ENCODE peak calls at places on chromosome 12, in four cellular contexts. J, Q, F and E are unnamed samples.

GRCh38 chr12:113932411-113933196 is 33.5 kb downstream of the RBM19 start:
- DNase-seq in J (peak; percentile 72), F (no peak), Q (no peak), E (no peak)

GRCh38 chr12:76588881-76589565 is 29.5 kb upstream of the OSBPL8 start:
- DNase-seq in F (no peak), J (peak; percentile 91), Q (no peak), E (no peak)

GRCh38 chr12:4268549-4269181 is 4.9 kb upstream of the CCND2 start:
- DNase-seq in Q (no peak), J (no peak), F (no peak), E (peak; percentile 42)

GRCh38 chr12:106034316-106034715 is 104.4 kb downstream of the NUAK1 start:
- DNase-seq in J (no peak), F (no peak), Q (no peak), E (no peak)

GRCh38 chr12:10709808-10710207 is 13.3 kb downstream of the YBX3 start:
- DNase-seq in F (no peak), Q (no peak), J (no peak), E (no peak)

GRCh38 chr12:50282581-50283229 is 615 bp downstream of the LIMA1 start:
- DNase-seq in Q (no peak), J (peak; percentile 31), F (no peak), E (no peak)

GRCh38 chr12:122988036-122988435 is 7.6 kb downstream of the ARL6IP4 start:
- DNase-seq in J (no peak), Q (no peak), F (no peak), E (no peak)

GRCh38 chr12:48175613-48176416 is 7.6 kb upstream of the CCDC184 start:
- DNase-seq in J (no peak), Q (no peak), F (no peak), E (no peak)

GRCh38 chr12:57133916-57134315 is 5.6 kb downstream of the LRP1 start:
- DNase-seq in Q (no peak), J (no peak), F (no peak), E (no peak)

GRCh38 chr12:69196302-69197288 is 42.8 kb upstream of the CPSF6 start:
- DNase-seq in J (peak; percentile 3), F (no peak), Q (no peak), E (no peak)

GRCh38 chr12:78457951-78458350 is 406.6 kb upstream of the SYT1 start:
- DNase-seq in F (no peak), Q (no peak), J (no peak), E (no peak)

GRCh38 chr12:52587563-52587962 is 13.7 kb downstream of the KRT72 start:
- DNase-seq in F (no peak), J (no peak), Q (no peak), E (no peak)

GRCh38 chr12:79834712-79835376 is 100.1 kb downstream of the PPP1R12A start:
- DNase-seq in F (no peak), Q (no peak), J (no peak), E (no peak)

GRCh38 chr12:47032644-47033043 is 46.8 kb upstream of the PCED1B start:
- DNase-seq in Q (peak; percentile 2), J (peak; percentile 85), F (no peak), E (no peak)

GRCh38 chr12:25324861-25325260 is 74.1 kb upstream of the KRAS start:
- DNase-seq in Q (no peak), F (no peak), J (no peak), E (no peak)

GRCh38 chr12:117485984-117486839 is 124.8 kb upstream of the NOS1 start:
- DNase-seq in F (no peak), Q (no peak), J (no peak), E (no peak)

GRCh38 chr12:123024819-123025391 is 44.4 kb downstream of the ARL6IP4 start:
- DNase-seq in J (no peak), F (no peak), Q (no peak), E (no peak)

GRCh38 chr12:59850268-59850667 is 254.4 kb downstream of the SLC16A7 start:
- DNase-seq in J (no peak), Q (no peak), F (no peak), E (no peak)

GRCh38 chr12:20044836-20045235 is 323.5 kb upstream of the PDE3A start:
- DNase-seq in J (peak; percentile 44), F (no peak), Q (no peak), E (no peak)

GRCh38 chr12:99027491-99027890 is 382.4 kb downstream of the APAF1 start:
- DNase-seq in F (no peak), J (no peak), Q (no peak), E (no peak)

GRCh38 chr12:52121848-52122838 is 42.6 kb downstream of the SMIM41 start:
- DNase-seq in J (peak; percentile 66), Q (peak; percentile 62), F (peak; percentile 55), E (no peak)

GRCh38 chr12:32235251-32235650 is 128.6 kb downstream of the BICD1 start:
- DNase-seq in F (no peak), J (no peak), Q (no peak), E (no peak)

GRCh38 chr12:32240833-32241232 is 134.2 kb downstream of the BICD1 start:
- DNase-seq in Q (no peak), F (no peak), J (no peak), E (no peak)

DNA sequence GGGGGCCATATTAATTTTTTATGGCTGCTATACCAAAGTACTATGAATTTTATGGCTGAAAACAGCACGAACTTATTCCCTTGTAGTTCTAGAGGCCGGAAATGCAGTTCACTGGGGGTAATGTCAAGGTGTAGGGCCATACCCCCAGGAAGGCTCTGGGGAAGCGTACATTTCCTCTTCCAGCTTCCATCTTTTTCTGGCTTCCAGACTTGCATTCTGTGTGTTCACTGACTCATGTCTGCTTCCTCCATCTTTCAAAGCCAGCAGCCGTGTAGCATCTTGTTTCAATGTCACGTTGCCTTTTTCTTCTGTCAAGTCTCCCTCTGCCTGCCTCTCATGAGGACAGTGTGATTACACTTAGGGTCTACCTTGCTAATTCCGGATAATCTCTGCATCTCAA is 133.6 kb downstream of the BICD1 start:
- DNase-seq in F (no peak), Q (no peak), J (no peak), E (no peak)
- TF ChIP-seq CTCF in F (no peak), Q (no peak), J (no peak), E (no peak)

DNA sequence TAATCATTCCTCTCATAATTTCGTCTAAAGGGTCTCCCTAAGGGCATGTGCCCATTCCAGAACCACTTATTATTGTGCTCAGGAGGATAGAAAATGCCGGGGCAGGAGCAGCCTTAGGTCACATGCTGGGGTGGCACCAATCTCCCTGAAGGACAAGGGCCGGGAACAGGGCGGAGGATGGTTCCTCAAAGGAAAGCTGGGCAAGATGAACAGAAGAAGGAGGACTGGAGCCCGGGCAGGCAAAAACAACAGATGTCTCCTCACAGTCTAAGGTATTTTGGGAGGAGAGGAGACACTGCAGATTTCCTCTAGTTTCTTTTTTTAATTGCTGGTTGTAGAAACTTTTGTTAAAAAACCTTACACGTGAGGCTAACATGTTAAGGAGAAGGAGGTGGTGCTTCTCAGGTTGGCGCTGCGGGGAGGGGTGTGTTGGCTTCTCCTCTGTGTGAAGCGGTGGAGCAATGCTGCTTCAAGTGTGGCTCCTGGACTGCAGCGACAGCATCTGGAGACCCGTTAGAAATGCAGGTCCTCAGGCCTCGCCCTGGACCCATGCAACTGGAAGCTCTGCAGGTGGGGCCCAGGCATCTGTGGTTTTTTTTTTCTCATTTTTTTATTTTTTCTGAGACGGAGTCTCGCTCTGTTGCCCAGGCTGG is 164.8 kb downstream of the AACS start:
- DNase-seq in J (no peak), F (no peak), Q (no peak), E (no peak)
- TF ChIP-seq CTCF in J (no peak), F (no peak), Q (no peak), E (no peak)

DNA sequence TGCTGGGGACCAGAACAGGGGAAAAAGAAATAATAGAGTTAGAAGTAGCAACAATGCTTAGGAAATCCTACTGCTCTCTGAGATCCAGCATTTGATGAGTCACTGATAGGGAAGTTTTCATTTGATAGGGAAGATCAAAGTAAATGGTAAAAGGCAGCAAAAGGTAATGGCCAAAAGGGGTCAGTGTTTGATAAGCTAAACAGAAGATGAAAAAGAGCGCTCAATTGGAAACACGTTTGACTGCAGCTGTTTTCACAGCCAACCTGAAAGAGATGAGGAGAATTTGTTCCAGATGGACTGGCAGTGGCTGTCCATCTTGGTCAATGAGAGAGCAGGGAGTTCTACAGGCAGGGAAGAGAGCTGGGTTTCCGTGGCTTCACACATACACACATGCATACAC is 264.2 kb downstream of the TMEM132C start:
- DNase-seq in Q (no peak), J (no peak), F (no peak), E (no peak)
- TF ChIP-seq CTCF in Q (no peak), J (no peak), F (no peak), E (no peak)

DNA sequence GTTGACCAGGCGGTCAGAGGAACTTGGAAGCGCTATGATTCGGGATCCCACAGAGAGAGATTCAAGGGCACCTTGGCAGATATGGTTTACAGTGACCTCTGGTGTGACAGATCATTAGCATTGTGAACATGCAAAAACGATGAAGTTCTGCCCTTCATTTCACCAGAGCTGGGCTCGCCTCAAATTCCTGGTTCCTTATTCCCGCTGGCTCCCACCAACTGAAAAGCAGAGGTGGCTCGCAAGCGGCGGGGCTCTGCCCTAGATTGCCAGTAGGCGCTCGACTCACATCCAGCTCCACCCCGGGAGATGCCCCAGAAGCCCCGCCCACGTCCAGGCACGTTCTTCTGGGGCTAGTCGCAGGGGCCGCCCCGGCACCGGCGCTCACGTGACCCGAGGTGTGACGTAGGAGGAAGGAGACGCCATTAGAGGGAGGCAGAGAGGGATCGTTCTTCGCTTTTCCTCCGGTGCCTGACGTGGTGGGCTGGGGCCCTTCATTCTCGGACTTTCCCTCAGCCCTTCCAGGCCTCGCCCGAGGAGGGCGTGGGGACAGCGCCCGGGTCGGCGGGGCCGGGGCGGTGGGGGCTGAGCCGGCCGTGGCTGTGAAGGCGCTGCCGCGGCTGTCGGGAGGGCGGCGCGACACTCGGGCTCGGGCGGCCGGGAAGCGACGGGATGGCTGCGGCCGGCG is at the start of gene RAB21:
- DNase-seq in Q (peak; percentile 96), J (peak; percentile 98), F (peak; percentile 95), E (peak; percentile 99)
- TF ChIP-seq CTCF in Q (peak; percentile 28), J (peak; percentile 32), F (no peak), E (peak; percentile 31)

GRCh38 chr12:23528316-23528715 is 421.2 kb downstream of the SOX5 start:
- DNase-seq in Q (no peak), J (no peak), F (no peak), E (no peak)
- TF ChIP-seq CTCF in Q (no peak), J (no peak), F (no peak), E (no peak)

DNA sequence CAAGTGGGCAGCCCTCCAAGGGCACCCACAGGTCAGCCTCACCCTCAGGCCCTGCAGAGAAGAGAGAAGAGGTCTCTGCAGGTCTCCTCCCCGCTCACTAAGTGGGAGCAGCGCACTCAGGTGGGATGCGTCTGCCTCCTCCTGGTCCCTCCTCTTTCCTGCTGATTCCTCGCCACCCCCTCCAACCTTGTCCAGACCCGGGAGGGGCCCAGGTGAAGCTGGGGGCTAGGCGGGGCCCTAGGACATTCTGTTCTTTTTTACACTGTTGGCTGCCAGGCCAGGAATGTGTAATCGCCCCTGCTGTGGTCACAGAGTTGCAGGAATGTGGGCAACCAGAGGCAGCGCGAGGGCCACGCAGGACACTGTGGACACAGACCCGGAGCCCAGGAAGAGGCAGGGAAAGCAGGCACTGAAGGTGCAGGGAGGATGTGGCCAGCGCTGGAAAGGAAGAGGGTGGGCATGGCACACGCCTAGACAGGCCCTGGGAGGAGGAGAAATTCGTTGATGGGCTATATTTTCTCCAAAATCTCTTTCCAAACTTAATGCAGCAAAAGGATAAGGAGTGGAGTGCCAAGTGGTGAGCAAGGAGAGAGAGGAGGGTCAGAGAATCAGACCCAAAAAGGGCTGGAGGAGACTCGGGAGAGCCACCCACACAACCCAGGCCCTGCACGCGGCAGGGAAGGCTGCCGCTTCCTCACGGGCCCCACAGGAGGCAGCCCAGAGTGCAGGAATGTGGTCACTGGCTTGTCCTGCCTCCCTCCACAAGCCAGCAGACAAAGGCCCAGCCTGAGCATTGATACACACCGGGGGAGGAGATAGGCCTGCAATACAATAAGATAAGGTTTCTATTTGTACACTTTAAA is 947 bp upstream of the SCNN1A start:
- DNase-seq in Q (no peak), J (peak; percentile 85), F (no peak), E (no peak)
- TF ChIP-seq CTCF in Q (no peak), J (peak; percentile 45), F (no peak), E (peak; percentile 51)